ENCODE peak calls at places on chromosomes 7 and 10, in eight cellular contexts. P is MV-4-11; L is fibroblast of the aortic adventitia; M is NCI-H1092; Z is naive thymus-derived CD8-positive, alpha-beta T cell; V is activated CD4-positive, CD25-positive, alpha-beta regulatory T cell; G is stimulated activated CD8-positive, alpha-beta memory T cell treated with anti-CD3 and anti-CD28 coated beads, Interleukin-7, amount 100 ng/mL, for 1 hour; J is stimulated activated naive CD8-positive, alpha-beta T cell treated with anti-CD3 and anti-CD28 coated beads, Interleukin-15, amount 100 ng/mL, for 72 hours. T is an unnamed sample.

GRCh38 chr10:120266037-120266436 is 191.0 kb upstream of the PLPP4 start:
- DNase-seq in P (no peak), L (no peak), M (no peak), Z (no peak), V (no peak), G (no peak), J (no peak), T (no peak)

GRCh38 chr7:52271663-52272062 is 763.8 kb upstream of the POM121L12 start:
- DNase-seq in P (no peak), L (no peak), M (no peak), Z (no peak), V (no peak), G (no peak), J (no peak), T (peak)

GRCh38 chr10:111479966-111480365 is 403.1 kb downstream of the ADRA2A start:
- DNase-seq in P (no peak), L (no peak), M (no peak), Z (no peak), V (no peak), G (no peak), J (no peak), T (no peak)

GRCh38 chr7:113301141-113301540 is 182.8 kb upstream of the SMIM30 start:
- DNase-seq in P (no peak), L (no peak), M (no peak), Z (no peak), V (no peak), G (no peak), J (no peak), T (no peak)

GRCh38 chr7:155568961-155569360 is 22.6 kb upstream of the CNPY1 start:
- DNase-seq in P (no peak), L (no peak), M (peak), Z (no peak), V (no peak), G (no peak), J (no peak), T (no peak)

GRCh38 chr10:76119515-76119914 is 688.1 kb downstream of the LRMDA start:
- DNase-seq in P (no peak), L (peak), M (no peak), Z (no peak), V (no peak), G (no peak), J (no peak), T (no peak)

GRCh38 chr10:113552723-113553122 is at the start of gene HABP2:
- DNase-seq in P (no peak), L (no peak), M (no peak), Z (no peak), V (no peak), G (no peak), J (no peak), T (no peak)

GRCh38 chr10:62109532-62110293 is 158.9 kb downstream of the RTKN2 start:
- DNase-seq in P (peak), L (no peak), M (no peak), Z (no peak), V (no peak), G (no peak), J (no peak), T (no peak)

GRCh38 chr7:115676707-115677106 is 353.9 kb downstream of the TFEC start:
- DNase-seq in P (no peak), L (no peak), M (no peak), Z (no peak), V (no peak), G (no peak), J (no peak), T (no peak)